ENCODE peak calls at places on chromosomes 4 and X, in ten cellular contexts. O is cardiac muscle cell; A is breast epithelium; I is CD8-positive, alpha-beta T cell; X is coronary artery; D is RWPE2; U is effector memory CD4-positive, alpha-beta T cell; J is NB4; T is fibroblast of lung; B is SJSA1. Q is an unnamed sample.

GRCh38 chrX:15465896-15466651 is 27.1 kb downstream of the PIR start:
- DNase-seq in O (peak), A (no peak), I (no peak), X (no peak), D (no peak), U (no peak), J (peak), T (no peak), B (no peak), Q (peak)

GRCh38 chrX:134623293-134624045 is 34.8 kb downstream of the PLAC1 start:
- DNase-seq in O (peak), A (no peak), I (no peak), X (no peak), D (no peak), U (no peak), J (no peak), T (peak), B (no peak), Q (peak)

GRCh38 chr4:67886281-67886680 is 2.5 kb upstream of the TMPRSS11D start:
- DNase-seq in O (peak), A (no peak), I (no peak), X (no peak), D (no peak), U (no peak), J (peak), T (peak), B (no peak), Q (peak)

GRCh38 chr4:110165382-110166285 is 32.8 kb downstream of the ELOVL6 start:
- DNase-seq in O (peak), A (no peak), I (peak), X (no peak), D (peak), U (no peak), J (peak), T (peak), B (peak), Q (peak)

GRCh38 chr4:90328558-90328957 is 201.4 kb downstream of the CCSER1 start:
- DNase-seq in O (peak), A (no peak), I (no peak), X (no peak), D (no peak), U (no peak), J (peak), T (peak), B (peak), Q (peak)

GRCh38 chr4:18007625-18008024 is 13.9 kb downstream of the LCORL start:
- DNase-seq in O (no peak), A (no peak), I (no peak), X (no peak), D (no peak), U (no peak), J (no peak), T (no peak), B (no peak), Q (no peak)

GRCh38 chr4:103026868-103027267 is 7.4 kb upstream of the SLC9B1 start:
- DNase-seq in O (no peak), A (no peak), I (no peak), X (no peak), D (no peak), U (no peak), J (no peak), T (no peak), B (no peak), Q (no peak)

GRCh38 chr4:40197879-40198689 is 1.3 kb downstream of the RHOH start:
- DNase-seq in O (no peak), A (no peak), I (peak), X (no peak), D (no peak), U (no peak), J (peak), T (no peak), B (no peak), Q (no peak)

GRCh38 chrX:73850124-73851013 is 287.4 kb downstream of the CHIC1 start:
- DNase-seq in O (peak), A (no peak), I (no peak), X (no peak), D (no peak), U (no peak), J (peak), T (peak), B (no peak), Q (peak)

GRCh38 chrX:50470103-50471031 is at the start of gene DGKK:
- DNase-seq in O (no peak), A (no peak), I (no peak), X (no peak), D (no peak), U (no peak), J (no peak), T (no peak), B (no peak), Q (no peak)

GRCh38 chr4:177444911-177445736 is 2.9 kb upstream of the AGA start:
- DNase-seq in O (no peak), A (no peak), I (no peak), X (no peak), D (no peak), U (no peak), J (peak), T (no peak), B (no peak), Q (no peak)

GRCh38 chrX:30570505-30570904 is 7.1 kb downstream of the TASL start:
- DNase-seq in O (peak), A (no peak), I (no peak), X (no peak), D (no peak), U (no peak), J (peak), T (peak), B (no peak), Q (peak)

GRCh38 chrX:72255445-72255844 is 16.6 kb upstream of the ERCC6L start:
- DNase-seq in O (no peak), A (no peak), I (no peak), X (no peak), D (no peak), U (no peak), J (no peak), T (no peak), B (no peak), Q (no peak)

GRCh38 chrX:135977611-135978010 is 3.8 kb upstream of the MMGT1 start:
- DNase-seq in O (no peak), A (no peak), I (no peak), X (no peak), D (no peak), U (no peak), J (no peak), T (peak), B (no peak), Q (peak)

GRCh38 chr4:4462970-4463369 is 76.1 kb downstream of the NSG1 start:
- DNase-seq in O (no peak), A (no peak), I (no peak), X (no peak), D (no peak), U (no peak), J (no peak), T (no peak), B (no peak), Q (peak)

GRCh38 chr4:141900841-141901240 is 264.5 kb downstream of the IL15 start:
- DNase-seq in O (no peak), A (no peak), I (no peak), X (no peak), D (no peak), U (no peak), J (no peak), T (no peak), B (no peak), Q (no peak)

GRCh38 chr4:74934016-74934821 is 1.3 kb downstream of the PARM1 start:
- DNase-seq in O (peak), A (peak), I (no peak), X (peak), D (no peak), U (no peak), J (no peak), T (peak), B (no peak), Q (peak)

GRCh38 chr4:124409044-124409443 is 303.5 kb downstream of the ANKRD50 start:
- DNase-seq in O (no peak), A (no peak), I (no peak), X (no peak), D (no peak), U (no peak), J (no peak), T (peak), B (no peak), Q (no peak)

GRCh38 chrX:120446503-120446902 is 22.6 kb downstream of the LAMP2 start:
- DNase-seq in O (peak), A (no peak), I (no peak), X (no peak), D (no peak), U (no peak), J (no peak), T (peak), B (no peak), Q (peak)

GRCh38 chrX:144809025-144809424 is 438.3 kb upstream of the SPANXN1 start:
- DNase-seq in O (no peak), A (no peak), I (no peak), X (no peak), D (no peak), U (no peak), J (no peak), T (no peak), B (no peak), Q (no peak)

GRCh38 chrX:155993421-155993820 is 4.1 kb upstream of the IL9R start:
- DNase-seq in O (no peak), A (no peak), I (no peak), X (no peak), D (no peak), U (no peak), J (no peak), T (no peak), B (no peak), Q (no peak)

GRCh38 chrX:11540532-11541377 is 125.0 kb downstream of the ARHGAP6 start:
- DNase-seq in O (peak), A (no peak), I (no peak), X (no peak), D (no peak), U (no peak), J (peak), T (no peak), B (no peak), Q (peak)

GRCh38 chr4:189022441-189023035 is 883.3 kb downstream of the TRIML1 start:
- DNase-seq in O (no peak), A (no peak), I (no peak), X (no peak), D (no peak), U (no peak), J (no peak), T (peak), B (no peak), Q (peak)

GRCh38 chr4:187782425-187782824 is 213.1 kb upstream of the ZFP42 start:
- DNase-seq in O (no peak), A (no peak), I (no peak), X (no peak), D (no peak), U (no peak), J (no peak), T (no peak), B (no peak), Q (no peak)

GRCh38 chr4:39256436-39256835 is 74.1 kb downstream of the WDR19 start:
- DNase-seq in O (peak), A (no peak), I (no peak), X (no peak), D (no peak), U (no peak), J (no peak), T (peak), B (no peak), Q (peak)

GRCh38 chr4:105122334-105122733 is 24.3 kb upstream of the TET2 start:
- DNase-seq in O (peak), A (no peak), I (no peak), X (no peak), D (no peak), U (no peak), J (no peak), T (peak), B (peak), Q (peak)

GRCh38 chr4:15676899-15677298 is 4.7 kb upstream of the FAM200B start:
- DNase-seq in O (no peak), A (no peak), I (no peak), X (no peak), D (no peak), U (no peak), J (no peak), T (no peak), B (no peak), Q (no peak)
- H3K4me3 ChIP-seq in O (no peak), A (no peak), I (no peak), X (no peak), D (no peak), U (no peak), J (no peak), T (no peak), B (no peak), Q (no peak)

GRCh38 chr4:48489683-48490011 is 405 bp upstream of the ZAR1 start:
- DNase-seq in O (no peak), A (no peak), I (no peak), X (no peak), D (no peak), U (no peak), J (no peak), T (no peak), B (no peak), Q (no peak)
- H3K4me3 ChIP-seq in O (peak), A (peak), I (peak), X (peak), D (peak), U (no peak), J (no peak), T (no peak), B (no peak), Q (no peak)

DNA sequence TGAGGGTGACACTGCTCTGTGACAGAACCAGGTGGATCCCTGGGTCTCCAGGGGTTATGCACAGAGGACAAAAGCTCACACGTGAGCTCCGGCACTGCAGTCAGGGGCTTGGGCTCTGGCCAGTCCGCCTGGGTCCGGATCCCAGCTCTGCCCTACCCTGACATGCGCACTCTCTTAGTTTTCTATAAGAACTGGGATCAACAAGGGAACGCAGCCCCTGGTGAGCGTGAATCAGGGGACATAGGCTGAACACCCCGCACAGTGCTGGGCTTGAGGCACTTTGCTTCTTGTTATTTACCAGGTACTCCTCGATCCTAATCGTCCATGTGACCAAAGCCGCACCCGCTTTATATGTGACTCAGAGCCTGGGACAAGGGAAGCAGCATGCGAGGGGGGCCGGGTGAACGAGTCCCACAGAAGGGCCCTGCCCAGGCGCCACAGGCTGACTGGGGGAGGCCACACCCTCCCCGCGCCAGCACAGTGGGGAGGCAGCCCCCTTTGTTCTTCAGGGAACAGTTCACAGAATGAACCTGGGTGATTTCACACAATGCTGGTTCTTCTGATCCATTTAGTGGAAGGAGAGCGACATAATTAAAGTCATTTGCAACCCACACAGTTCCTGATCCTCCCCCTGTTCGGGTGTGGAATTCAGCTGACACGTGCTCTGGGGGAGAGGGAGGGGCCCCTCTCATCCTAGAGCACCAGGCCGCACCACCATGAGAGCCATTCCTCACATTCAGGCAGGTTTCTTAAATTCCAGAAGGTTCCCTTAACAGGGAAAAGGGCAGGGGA is 55.5 kb downstream of the WFS1 start:
- DNase-seq in O (no peak), A (peak), I (no peak), X (no peak), D (no peak), U (no peak), J (no peak), T (peak), B (no peak), Q (no peak)
- H3K4me3 ChIP-seq in O (no peak), A (no peak), I (no peak), X (no peak), D (no peak), U (no peak), J (no peak), T (no peak), B (no peak), Q (no peak)

GRCh38 chr4:121072836-121073362 is 564 bp upstream of the NDNF start:
- DNase-seq in O (no peak), A (no peak), I (peak), X (no peak), D (no peak), U (no peak), J (no peak), T (no peak), B (no peak), Q (no peak)
- H3K4me3 ChIP-seq in O (peak), A (peak), I (peak), X (peak), D (no peak), U (peak), J (no peak), T (peak), B (no peak), Q (peak)

GRCh38 chr4:30724217-30724616 is 4.0 kb downstream of the PCDH7 start:
- DNase-seq in O (no peak), A (no peak), I (no peak), X (no peak), D (no peak), U (no peak), J (no peak), T (peak), B (no peak), Q (no peak)

GRCh38 chr4:30721353-30722091 is 1.4 kb downstream of the PCDH7 start:
- DNase-seq in O (peak), A (no peak), I (no peak), X (no peak), D (no peak), U (no peak), J (no peak), T (peak), B (peak), Q (peak)

GRCh38 chr4:30720656-30721352 is 635 bp downstream of the PCDH7 start:
- DNase-seq in O (peak), A (no peak), I (no peak), X (no peak), D (peak), U (no peak), J (no peak), T (peak), B (no peak), Q (peak)

GRCh38 chr4:30722092-30722915 is 2.1 kb downstream of the PCDH7 start:
- DNase-seq in O (no peak), A (no peak), I (no peak), X (no peak), D (no peak), U (no peak), J (no peak), T (peak), B (no peak), Q (no peak)

DNA sequence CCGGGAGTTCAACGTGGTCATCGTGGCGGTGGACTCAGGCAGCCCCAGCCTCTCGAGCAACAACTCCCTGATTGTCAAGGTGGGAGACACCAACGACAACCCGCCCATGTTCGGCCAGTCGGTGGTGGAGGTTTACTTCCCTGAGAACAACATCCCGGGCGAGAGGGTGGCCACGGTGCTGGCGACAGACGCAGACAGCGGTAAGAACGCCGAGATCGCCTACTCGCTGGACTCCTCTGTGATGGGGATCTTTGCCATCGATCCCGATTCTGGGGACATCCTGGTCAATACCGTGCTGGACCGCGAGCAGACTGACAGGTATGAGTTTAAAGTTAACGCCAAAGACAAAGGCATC is 2.7 kb downstream of the PCDH7 start:
- DNase-seq in O (no peak), A (no peak), I (no peak), X (no peak), D (no peak), U (no peak), J (no peak), T (peak), B (no peak), Q (no peak)
- H3K4me3 ChIP-seq in O (peak), A (peak), I (no peak), X (peak), D (peak), U (no peak), J (no peak), T (peak), B (no peak), Q (no peak)

GRCh38 chrX:51899741-51900140 is 6.3 kb downstream of the MAGED1 start:
- DNase-seq in O (peak), A (no peak), I (no peak), X (no peak), D (no peak), U (no peak), J (no peak), T (peak), B (no peak), Q (peak)

GRCh38 chrX:51893931-51894696 is 691 bp downstream of the MAGED1 start:
- DNase-seq in O (peak), A (no peak), I (no peak), X (no peak), D (no peak), U (no peak), J (peak), T (peak), B (no peak), Q (peak)

GRCh38 chrX:51894697-51895336 is 1.4 kb downstream of the MAGED1 start:
- DNase-seq in O (peak), A (no peak), I (no peak), X (no peak), D (no peak), U (no peak), J (no peak), T (peak), B (peak), Q (peak)

GRCh38 chrX:51892921-51893745 is at the start of gene MAGED1:
- DNase-seq in O (peak), A (peak), I (peak), X (peak), D (peak), U (peak), J (peak), T (peak), B (peak), Q (peak)

DNA sequence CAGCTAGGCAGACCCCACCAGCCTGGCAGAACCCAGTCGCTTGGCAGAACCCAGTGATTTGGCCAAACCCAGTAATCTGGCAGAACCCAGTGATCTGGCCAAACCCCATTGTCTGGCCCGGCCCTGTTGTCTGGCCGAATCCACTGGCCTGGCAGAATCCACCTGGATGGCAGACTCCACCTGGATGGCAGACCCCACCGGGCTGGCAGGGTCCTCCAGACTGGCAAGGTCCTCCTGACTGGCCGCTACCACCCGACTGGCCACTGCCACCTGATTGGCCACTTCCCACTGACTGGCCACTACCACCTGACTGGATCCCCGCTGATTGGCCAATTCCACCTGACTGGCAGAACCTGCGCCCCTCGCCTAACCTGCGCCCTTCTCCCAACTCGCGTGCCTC is 3.2 kb downstream of the MAGED1 start:
- DNase-seq in O (no peak), A (no peak), I (no peak), X (no peak), D (no peak), U (no peak), J (no peak), T (no peak), B (no peak), Q (no peak)
- H3K4me3 ChIP-seq in O (no peak), A (no peak), I (no peak), X (no peak), D (no peak), U (no peak), J (no peak), T (no peak), B (no peak), Q (no peak)